ENCODE peak calls at places on chromosomes 4 and X, in eight cellular contexts. A is dermis blood vessel endothelial cell, L is iris pigment epithelial cell, C is right lobe of liver, D is head of caudate nucleus, T is HuH-7, Q is A549, K is posterior vena cava. F is an unnamed sample.

GRCh38 chr4:9762823-9763475 is 18.5 kb upstream of the DRD5 start:
- DNase-seq in T (peak; percentile 35), K (no peak), Q (peak; percentile 17), L (peak; percentile 80), A (peak; percentile 86), C (peak; percentile 61), D (peak; percentile 49), F (no peak)

GRCh38 chrX:40709395-40709794 is 25.9 kb downstream of the MED14 start:
- DNase-seq in A (no peak), L (no peak), K (no peak), D (no peak), T (no peak), Q (no peak), C (no peak), F (no peak)

GRCh38 chr4:17347445-17347844 is 164.4 kb downstream of the QDPR start:
- DNase-seq in Q (peak; percentile 3), A (peak; percentile 63), K (no peak), C (peak; percentile 45), T (peak; percentile 55), D (no peak), L (peak; percentile 38), F (no peak)

GRCh38 chr4:110850461-110851447 is 227.9 kb upstream of the PITX2 start:
- DNase-seq in C (no peak), T (peak; percentile 32), Q (no peak), D (no peak), K (no peak), L (no peak), A (no peak), F (peak; percentile 16)

GRCh38 chr4:23889814-23890269 is at the start of gene PPARGC1A:
- DNase-seq in Q (no peak), C (peak; percentile 82), L (peak; percentile 19), A (no peak), T (peak; percentile 18), D (peak; percentile 42), K (no peak), F (peak; percentile 45)

GRCh38 chr4:138062929-138063328 is 179.2 kb downstream of the SLC7A11 start:
- DNase-seq in A (peak; percentile 70), T (no peak), Q (no peak), C (no peak), L (peak; percentile 85), D (no peak), K (no peak), F (no peak)

GRCh38 chr4:148315049-148315448 is 127.2 kb downstream of the NR3C2 start:
- DNase-seq in K (no peak), A (no peak), Q (no peak), T (no peak), D (no peak), L (peak; percentile 40), C (no peak), F (no peak)

GRCh38 chr4:137755033-137755471 is 222.8 kb upstream of the PCDH18 start:
- DNase-seq in C (no peak), L (peak; percentile 73), D (no peak), A (no peak), Q (no peak), T (no peak), K (no peak), F (no peak)